ENCODE peak calls at places on chromosome 22, in six cellular contexts. V, I, T, B, C and U are unnamed samples.

GRCh38 chr22:24954856-24955255 is 2.3 kb downstream of the KIAA1671 start:
- DNase-seq in B (no peak), I (no peak), T (no peak), C (no peak), V (no peak), U (no peak)

GRCh38 chr22:37745548-37746365 is 48.9 kb downstream of the TRIOBP start:
- DNase-seq in I (peak), T (peak), V (peak), C (peak), B (peak), U (peak)

GRCh38 chr22:50261615-50262459 is at the start of gene MAPK12:
- DNase-seq in T (no peak), C (peak), B (no peak), V (no peak), I (peak), U (peak)

GRCh38 chr22:46538816-46539163 is 1.4 kb upstream of the CELSR1 start:
- DNase-seq in C (peak), T (no peak), I (no peak), B (peak), V (no peak), U (no peak)

GRCh38 chr22:44088976-44089570 is 65.0 kb downstream of the PARVB start:
- DNase-seq in C (peak), B (no peak), T (no peak), V (peak), I (peak), U (peak)

GRCh38 chr22:37161442-37161841 is 11.7 kb upstream of the IL2RB start:
- DNase-seq in T (no peak), C (no peak), B (no peak), V (no peak), I (peak), U (no peak)

GRCh38 chr22:46064236-46064965 is 85.9 kb upstream of the PPARA start:
- DNase-seq in I (peak), C (no peak), T (no peak), B (no peak), V (peak), U (no peak)

GRCh38 chr22:30337461-30337778 is 10.7 kb upstream of the TBC1D10A start:
- DNase-seq in V (no peak), B (no peak), T (no peak), I (peak), C (no peak), U (no peak)

GRCh38 chr22:35995772-35996171 is 32.9 kb downstream of the RBFOX2 start:
- DNase-seq in C (peak), V (peak), T (no peak), I (peak), B (no peak), U (peak)

GRCh38 chr22:43172191-43172590 is 14.7 kb downstream of the TTLL12 start:
- DNase-seq in B (no peak), I (no peak), T (no peak), V (peak), C (no peak), U (no peak)

GRCh38 chr22:22877523-22878210 is 9.9 kb upstream of the IGLL5 start:
- DNase-seq in I (no peak), T (peak), V (peak), B (peak), C (peak), U (peak)

GRCh38 chr22:41532908-41533825 is 11.1 kb downstream of the POLR3H start:
- DNase-seq in B (peak), V (peak), C (peak), T (peak), I (peak), U (peak)

GRCh38 chr22:19577422-19577966 is 53.3 kb upstream of the CLDN5 start:
- DNase-seq in B (no peak), C (no peak), V (no peak), I (no peak), T (no peak), U (no peak)

GRCh38 chr22:21943571-21944448 is 8.8 kb downstream of the PPM1F start:
- DNase-seq in C (no peak), T (no peak), B (no peak), I (no peak), V (no peak), U (no peak)

GRCh38 chr22:25237503-25237902 is 18.1 kb downstream of the CRYBB2 start:
- DNase-seq in B (no peak), C (no peak), V (no peak), I (no peak), T (no peak), U (no peak)

GRCh38 chr22:36860017-36860416 is 789 bp upstream of the NCF4 start:
- DNase-seq in I (no peak), C (no peak), B (no peak), T (no peak), V (no peak), U (no peak)